ENCODE peak calls at places on chromosomes 1 and 21, in nine cellular contexts. B is amygdala, C is lower lobe of right lung, A is lower leg skin, R is cerebellar cortex, I is DMS 273 treated with DMSO at 0.1 percent for 48 hours, N is NCI-H510A, G is ELR, O is sciatic nerve. M is an unnamed sample.
A peak's percentile ranks its signal among the peaks of the same experiment; 100 is the strongest.

GRCh38 chr1:19651141-19651737 is 7.1 kb downstream of the NBL1 start:
- DNase-seq in B (peak; percentile 11), C (no peak), A (no peak), R (peak; percentile 54), I (no peak), N (peak; percentile 78), G (peak; percentile 57), O (no peak), M (no peak)

GRCh38 chr1:36542024-36542961 is 59.6 kb upstream of the CSF3R start:
- DNase-seq in B (no peak), C (no peak), A (no peak), R (no peak), I (no peak), N (peak; percentile 48), G (no peak), O (no peak), M (no peak)

GRCh38 chr1:41810446-41810845 is 108.3 kb downstream of the HIVEP3 start:
- DNase-seq in B (no peak), C (no peak), A (no peak), R (no peak), I (no peak), N (no peak), G (peak; percentile 71), O (no peak), M (no peak)

GRCh38 chr21:34333150-34333739 is 30.6 kb upstream of the KCNE2 start:
- DNase-seq in B (no peak), C (no peak), A (no peak), R (no peak), I (no peak), N (no peak), G (no peak), O (no peak), M (no peak)

GRCh38 chr1:18940303-18941020 is 16.0 kb downstream of the IFFO2 start:
- DNase-seq in B (no peak), C (no peak), A (no peak), R (peak; percentile 75), I (no peak), N (no peak), G (no peak), O (no peak), M (no peak)

GRCh38 chr1:203692565-203693470 is 66.2 kb downstream of the ATP2B4 start:
- DNase-seq in B (peak; percentile 16), C (peak; percentile 80), A (peak; percentile 90), R (peak; percentile 75), I (peak; percentile 36), N (no peak), G (peak; percentile 96), O (peak; percentile 88), M (no peak)

GRCh38 chr1:88549536-88549935 is 134.5 kb upstream of the PKN2 start:
- DNase-seq in B (no peak), C (no peak), A (no peak), R (peak; percentile 4), I (no peak), N (no peak), G (peak; percentile 19), O (no peak), M (no peak)

GRCh38 chr1:183609313-183609712 is 19.1 kb upstream of the NCF2 start:
- DNase-seq in B (peak; percentile 73), C (peak; percentile 77), A (peak; percentile 70), R (peak; percentile 36), I (no peak), N (no peak), G (peak; percentile 92), O (peak; percentile 78), M (peak; percentile 88)

GRCh38 chr21:39018730-39019129 is 164.5 kb downstream of the PSMG1 start:
- DNase-seq in B (no peak), C (no peak), A (no peak), R (no peak), I (no peak), N (no peak), G (no peak), O (no peak), M (no peak)

GRCh38 chr1:167722870-167723251 is 1.1 kb downstream of the MPZL1 start:
- DNase-seq in B (no peak), C (no peak), A (no peak), R (no peak), I (no peak), N (no peak), G (peak; percentile 29), O (no peak), M (no peak)

GRCh38 chr1:47424336-47424982 is 8.4 kb downstream of the FOXE3 start:
- DNase-seq in B (no peak), C (no peak), A (no peak), R (peak; percentile 58), I (peak; percentile 48), N (no peak), G (peak; percentile 81), O (no peak), M (no peak)

GRCh38 chr1:115437146-115437639 is 99.1 kb upstream of the NGF start:
- DNase-seq in B (no peak), C (no peak), A (no peak), R (no peak), I (no peak), N (no peak), G (no peak), O (no peak), M (no peak)

GRCh38 chr21:45320261-45320990 is 32.7 kb upstream of the POFUT2 start:
- DNase-seq in B (no peak), C (peak; percentile 43), A (no peak), R (no peak), I (no peak), N (no peak), G (peak; percentile 41), O (peak; percentile 64), M (no peak)